ENCODE peak calls at places on chromosomes 13 and 19, in seven cellular contexts. G is HCEC 1CT; M is endothelial cell; U is AG09309; E is activated CD8-positive, alpha-beta memory T cell treated with anti-CD3 and anti-CD28 coated beads, Interleukin-2, amount 50 U/mL, for 4 hours; R is stimulated activated CD4-positive, alpha-beta T cell treated with anti-CD3 and anti-CD28 coated beads, Interleukin-2, amount 100 ng/mL, for 24 hours; I is KG1. V is an unnamed sample.

GRCh38 chr13:27374650-27375049 is 49.8 kb upstream of the GTF3A start:
- DNase-seq in R (peak; percentile 50), I (peak; percentile 11), G (peak; percentile 85), M (peak; percentile 67), E (peak; percentile 45), U (peak; percentile 52), V (peak; percentile 57)

GRCh38 chr19:12867120-12868099 is 13.8 kb downstream of the DNASE2 start:
- DNase-seq in U (no peak), E (peak; percentile 61), R (peak; percentile 79), M (peak; percentile 88), I (no peak), G (no peak), V (peak; percentile 93)

GRCh38 chr13:113839536-113840204 is 24.2 kb downstream of the GAS6 start:
- DNase-seq in M (no peak), E (no peak), R (no peak), I (no peak), G (no peak), U (no peak), V (no peak)

GRCh38 chr13:22517544-22517943 is 663.2 kb upstream of the SGCG start:
- DNase-seq in U (no peak), I (no peak), M (no peak), G (no peak), E (no peak), R (no peak), V (no peak)

GRCh38 chr19:48873476-48874308 is 1.5 kb downstream of the PPP1R15A start:
- DNase-seq in M (no peak), E (no peak), R (no peak), U (no peak), I (no peak), G (no peak), V (no peak)

GRCh38 chr13:106376411-106377112 is 158.9 kb downstream of the EFNB2 start:
- DNase-seq in M (no peak), I (no peak), E (no peak), U (peak; percentile 76), G (peak; percentile 72), R (no peak), V (no peak)

GRCh38 chr13:32650705-32651311 is 64.6 kb downstream of the PDS5B start:
- DNase-seq in M (peak; percentile 59), G (peak; percentile 70), R (peak; percentile 59), I (peak; percentile 31), U (peak; percentile 25), E (peak; percentile 48), V (peak; percentile 17)

GRCh38 chr19:45171211-45171623 is 6.8 kb downstream of the TRAPPC6A start:
- DNase-seq in E (no peak), M (peak; percentile 59), R (peak; percentile 40), G (no peak), I (no peak), U (no peak), V (no peak)

GRCh38 chr19:42191855-42192254 is 25.6 kb downstream of the DEDD2 start:
- DNase-seq in E (no peak), G (peak; percentile 92), M (no peak), R (no peak), U (peak; percentile 21), I (no peak), V (no peak)

GRCh38 chr13:99425485-99426341 is 75.6 kb upstream of the TM9SF2 start:
- DNase-seq in U (no peak), I (peak; percentile 81), R (peak; percentile 73), E (peak; percentile 64), G (no peak), M (no peak), V (peak; percentile 58)

GRCh38 chr19:35712910-35713845 is 4.6 kb upstream of the KMT2B start:
- DNase-seq in E (peak; percentile 53), G (no peak), M (no peak), U (no peak), R (peak; percentile 87), I (no peak), V (peak; percentile 57)

GRCh38 chr13:108288741-108289140 is 19.2 kb downstream of the TNFSF13B start:
- DNase-seq in E (no peak), M (no peak), U (no peak), G (no peak), R (no peak), I (no peak), V (no peak)

GRCh38 chr19:43462887-43463380 is 2.5 kb downstream of the LYPD3 start:
- DNase-seq in M (no peak), U (no peak), G (no peak), R (no peak), I (no peak), E (no peak), V (no peak)

GRCh38 chr19:8517551-8518442 is 3.8 kb upstream of the ZNF414 start:
- DNase-seq in M (no peak), U (no peak), E (peak; percentile 43), G (peak; percentile 21), I (peak; percentile 53), R (no peak), V (no peak)

GRCh38 chr13:48954086-48954485 is 21.6 kb upstream of the FNDC3A start:
- DNase-seq in U (no peak), M (no peak), R (no peak), I (no peak), E (no peak), G (no peak), V (no peak)

GRCh38 chr19:801030-801860 is 4.0 kb downstream of the PTBP1 start:
- DNase-seq in I (no peak), G (no peak), R (peak; percentile 39), E (no peak), U (no peak), M (no peak), V (no peak)

GRCh38 chr13:86572115-86572514 is 772.9 kb upstream of the SLITRK6 start:
- DNase-seq in M (no peak), R (no peak), E (no peak), G (peak; percentile 63), I (no peak), U (no peak), V (no peak)

GRCh38 chr13:35191883-35192282 is 249.8 kb downstream of the NBEA start:
- DNase-seq in M (no peak), R (no peak), G (no peak), I (no peak), U (no peak), E (no peak), V (no peak)

GRCh38 chr13:39202746-39203145 is 164.5 kb downstream of the NHLRC3 start:
- DNase-seq in M (no peak), I (no peak), R (no peak), G (no peak), U (no peak), E (no peak), V (no peak)

GRCh38 chr19:16828990-16829821 is at the start of gene SIN3B:
- DNase-seq in E (peak; percentile 88), U (peak; percentile 31), R (peak; percentile 89), I (peak; percentile 83), M (peak; percentile 87), G (peak; percentile 74), V (peak; percentile 87)

GRCh38 chr19:17107546-17108452 is 32.2 kb downstream of the MYO9B start:
- DNase-seq in I (no peak), E (no peak), G (peak; percentile 95), U (peak; percentile 95), M (no peak), R (peak; percentile 6), V (no peak)

GRCh38 chr19:21677696-21678418 is 89.5 kb downstream of the ZNF100 start:
- DNase-seq in G (no peak), E (no peak), M (no peak), R (peak; percentile 22), I (no peak), U (no peak), V (no peak)

GRCh38 chr13:51269039-51269438 is 46.8 kb downstream of the FAM124A start:
- DNase-seq in I (no peak), M (no peak), U (no peak), R (no peak), G (peak; percentile 76), E (no peak), V (no peak)

GRCh38 chr19:524062-524674 is 7.4 kb upstream of the CDC34 start:
- DNase-seq in U (no peak), E (no peak), R (no peak), I (no peak), G (no peak), M (no peak), V (no peak)

GRCh38 chr19:45113628-45114027 is 20.6 kb downstream of the PPP1R37 start:
- DNase-seq in R (no peak), I (no peak), U (no peak), E (no peak), G (no peak), M (no peak), V (no peak)